ENCODE peak calls at places on chromosomes 12 and 14, in four cellular contexts. One of them, this sample, is unnamed.

GRCh38 chr14:35158491-35158890 is 36.1 kb downstream of the PRORP start:
- DNase-seq in ovary: no peak
- DNase-seq in cardiac fibroblast: no peak
- DNase-seq in fibroblast of the aortic adventitia: no peak
- DNase-seq in this sample: no peak

GRCh38 chr12:31832740-31833540 is 104.1 kb upstream of the AMN1 start:
- DNase-seq in ovary: no peak
- DNase-seq in cardiac fibroblast: no peak
- DNase-seq in fibroblast of the aortic adventitia: no peak
- DNase-seq in this sample: no peak

GRCh38 chr12:108629824-108630476 is 3.7 kb downstream of the SELPLG start:
- DNase-seq in ovary: no peak
- DNase-seq in cardiac fibroblast: peak
- DNase-seq in fibroblast of the aortic adventitia: peak
- DNase-seq in this sample: no peak

GRCh38 chr12:100473716-100474150 is at the start of gene NR1H4:
- DNase-seq in ovary: peak
- DNase-seq in cardiac fibroblast: peak
- DNase-seq in fibroblast of the aortic adventitia: peak
- DNase-seq in this sample: peak

GRCh38 chr14:91332448-91333059 is 85.1 kb downstream of the CCDC88C start:
- DNase-seq in ovary: no peak
- DNase-seq in cardiac fibroblast: no peak
- DNase-seq in fibroblast of the aortic adventitia: no peak
- DNase-seq in this sample: no peak

GRCh38 chr14:51554953-51555352 is 96.8 kb upstream of the FRMD6 start:
- DNase-seq in ovary: no peak
- DNase-seq in cardiac fibroblast: peak
- DNase-seq in fibroblast of the aortic adventitia: peak
- DNase-seq in this sample: no peak

GRCh38 chr14:55071870-55072640 is 20.6 kb downstream of the MAPK1IP1L start:
- DNase-seq in ovary: no peak
- DNase-seq in cardiac fibroblast: peak
- DNase-seq in fibroblast of the aortic adventitia: peak
- DNase-seq in this sample: peak

GRCh38 chr12:20716037-20716436 is 20.9 kb downstream of the SLCO1C1 start:
- DNase-seq in ovary: no peak
- DNase-seq in cardiac fibroblast: no peak
- DNase-seq in fibroblast of the aortic adventitia: no peak
- DNase-seq in this sample: no peak

GRCh38 chr12:95755236-95755865 is 35.2 kb downstream of the NTN4 start:
- DNase-seq in ovary: no peak
- DNase-seq in cardiac fibroblast: no peak
- DNase-seq in fibroblast of the aortic adventitia: no peak
- DNase-seq in this sample: no peak

GRCh38 chr12:12890815-12891645 is at the start of gene GPRC5A:
- DNase-seq in ovary: peak
- DNase-seq in cardiac fibroblast: peak
- DNase-seq in fibroblast of the aortic adventitia: peak
- DNase-seq in this sample: peak

DNA sequence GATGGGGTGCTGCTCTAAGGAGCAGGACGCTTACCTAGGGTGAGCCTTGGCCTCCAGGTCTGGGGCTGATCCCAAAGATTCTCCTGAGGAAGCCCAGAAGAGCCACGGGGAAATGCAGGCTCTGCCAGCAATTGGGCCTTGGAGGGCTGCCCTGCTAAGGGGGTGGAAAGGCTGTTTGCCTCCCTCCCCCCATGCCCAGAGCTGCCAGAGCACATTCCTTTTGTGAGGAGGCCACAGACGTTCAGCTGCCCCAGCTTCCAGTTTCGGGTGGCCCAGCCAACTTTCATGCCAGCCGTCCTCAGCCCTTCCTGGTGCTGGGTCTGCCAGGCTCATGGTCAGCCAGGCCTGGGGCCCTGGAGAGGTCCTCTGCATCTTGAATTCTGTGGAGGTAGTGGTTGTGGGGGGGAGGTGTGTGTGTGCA is 16.0 kb downstream of the KRT7 start:
- DNase-seq in ovary: no peak
- DNase-seq in cardiac fibroblast: peak
- DNase-seq in fibroblast of the aortic adventitia: peak
- DNase-seq in this sample: no peak
- TF ChIP-seq CTCF in ovary: no peak
- TF ChIP-seq CTCF in cardiac fibroblast: no peak
- TF ChIP-seq CTCF in fibroblast of the aortic adventitia: no peak
- TF ChIP-seq CTCF in this sample: no peak

GRCh38 chr14:101563654-101564443 is 2.6 kb downstream of the DIO3 start:
- DNase-seq in ovary: no peak
- DNase-seq in cardiac fibroblast: no peak
- DNase-seq in fibroblast of the aortic adventitia: no peak
- DNase-seq in this sample: no peak

GRCh38 chr14:101564444-101564776 is 3.1 kb downstream of the DIO3 start:
- DNase-seq in ovary: no peak
- DNase-seq in cardiac fibroblast: no peak
- DNase-seq in fibroblast of the aortic adventitia: no peak
- DNase-seq in this sample: no peak

GRCh38 chr14:101567252-101567651 is 6.0 kb downstream of the DIO3 start:
- DNase-seq in ovary: no peak
- DNase-seq in cardiac fibroblast: no peak
- DNase-seq in fibroblast of the aortic adventitia: no peak
- DNase-seq in this sample: no peak

GRCh38 chr14:101563352-101563653 is 2.0 kb downstream of the DIO3 start:
- DNase-seq in ovary: no peak
- DNase-seq in cardiac fibroblast: no peak
- DNase-seq in fibroblast of the aortic adventitia: no peak
- DNase-seq in this sample: no peak

GRCh38 chr14:101564819-101565698 is 3.8 kb downstream of the DIO3 start:
- DNase-seq in ovary: no peak
- DNase-seq in cardiac fibroblast: no peak
- DNase-seq in fibroblast of the aortic adventitia: no peak
- DNase-seq in this sample: no peak
- TF ChIP-seq CTCF in ovary: no peak
- TF ChIP-seq CTCF in cardiac fibroblast: no peak
- TF ChIP-seq CTCF in fibroblast of the aortic adventitia: no peak
- TF ChIP-seq CTCF in this sample: no peak

GRCh38 chr12:116273813-116274551 is 3.5 kb downstream of the MED13L start:
- DNase-seq in ovary: no peak
- DNase-seq in cardiac fibroblast: no peak
- DNase-seq in fibroblast of the aortic adventitia: no peak
- DNase-seq in this sample: no peak
- TF ChIP-seq CTCF in ovary: no peak
- TF ChIP-seq CTCF in cardiac fibroblast: no peak
- TF ChIP-seq CTCF in fibroblast of the aortic adventitia: no peak
- TF ChIP-seq CTCF in this sample: no peak

GRCh38 chr12:124739953-124740561 is 123.6 kb downstream of the SCARB1 start:
- DNase-seq in ovary: no peak
- DNase-seq in cardiac fibroblast: no peak
- DNase-seq in fibroblast of the aortic adventitia: no peak
- DNase-seq in this sample: no peak

GRCh38 chr12:124742111-124742510 is 121.6 kb downstream of the SCARB1 start:
- DNase-seq in ovary: no peak
- DNase-seq in cardiac fibroblast: no peak
- DNase-seq in fibroblast of the aortic adventitia: no peak
- DNase-seq in this sample: no peak

GRCh38 chr12:124741211-124741610 is 122.5 kb downstream of the SCARB1 start:
- DNase-seq in ovary: no peak
- DNase-seq in cardiac fibroblast: no peak
- DNase-seq in fibroblast of the aortic adventitia: no peak
- DNase-seq in this sample: no peak

GRCh38 chr12:124738636-124739467 is 124.8 kb downstream of the SCARB1 start:
- DNase-seq in ovary: peak
- DNase-seq in cardiac fibroblast: peak
- DNase-seq in fibroblast of the aortic adventitia: no peak
- DNase-seq in this sample: no peak

GRCh38 chr12:124740691-124741137 is 123.0 kb downstream of the SCARB1 start:
- DNase-seq in ovary: no peak
- DNase-seq in cardiac fibroblast: peak
- DNase-seq in fibroblast of the aortic adventitia: no peak
- DNase-seq in this sample: no peak
- TF ChIP-seq CTCF in ovary: no peak
- TF ChIP-seq CTCF in cardiac fibroblast: no peak
- TF ChIP-seq CTCF in fibroblast of the aortic adventitia: no peak
- TF ChIP-seq CTCF in this sample: no peak